ENCODE peak calls at places on chromosomes 6 and 20, in five cellular contexts. One of them, this sample, is unnamed. For H3K4me1, the result is how much of the 10 kb centered on the place peaks cover.

GRCh38 chr6:35024601-35025054 is 116.5 kb downstream of the TCP11 start:
- DNase-seq in A549: peak
- DNase-seq in breast epithelium: no peak
- DNase-seq in Peyer's patch: peak
- DNase-seq in neuronal stem cell: peak
- DNase-seq in this sample: no peak

GRCh38 chr6:112193535-112194051 is 60.8 kb downstream of the LAMA4 start:
- DNase-seq in breast epithelium: no peak
- DNase-seq in A549: no peak
- DNase-seq in neuronal stem cell: no peak
- DNase-seq in Peyer's patch: no peak
- DNase-seq in this sample: no peak

GRCh38 chr20:24808616-24809015 is 140.5 kb upstream of the CST7 start:
- DNase-seq in neuronal stem cell: no peak
- DNase-seq in Peyer's patch: no peak
- DNase-seq in A549: no peak
- DNase-seq in breast epithelium: no peak
- DNase-seq in this sample: no peak

GRCh38 chr20:8124639-8125038 is 7.4 kb upstream of the PLCB1 start:
- DNase-seq in Peyer's patch: no peak
- DNase-seq in breast epithelium: no peak
- DNase-seq in neuronal stem cell: no peak
- DNase-seq in A549: no peak
- DNase-seq in this sample: no peak

GRCh38 chr20:916125-916799 is at the start of gene ANGPT4:
- DNase-seq in A549: no peak
- DNase-seq in breast epithelium: no peak
- DNase-seq in neuronal stem cell: peak
- DNase-seq in Peyer's patch: peak
- DNase-seq in this sample: no peak

GRCh38 chr6:122833229-122833556 is 44.1 kb downstream of the SMPDL3A start:
- DNase-seq in neuronal stem cell: peak
- DNase-seq in A549: no peak
- DNase-seq in breast epithelium: no peak
- DNase-seq in Peyer's patch: no peak
- DNase-seq in this sample: no peak

GRCh38 chr20:14142964-14143627 is 147.8 kb downstream of the MACROD2 start:
- DNase-seq in Peyer's patch: no peak
- DNase-seq in neuronal stem cell: no peak
- DNase-seq in A549: no peak
- DNase-seq in breast epithelium: no peak
- DNase-seq in this sample: no peak

GRCh38 chr20:53643031-53643832 is 49.6 kb upstream of the ZNF217 start:
- DNase-seq in A549: peak
- DNase-seq in neuronal stem cell: no peak
- DNase-seq in breast epithelium: no peak
- DNase-seq in Peyer's patch: peak
- DNase-seq in this sample: no peak

GRCh38 chr6:170205126-170205525 is 85.8 kb downstream of the DLL1 start:
- DNase-seq in neuronal stem cell: no peak
- DNase-seq in Peyer's patch: peak
- DNase-seq in A549: no peak
- DNase-seq in breast epithelium: no peak
- DNase-seq in this sample: no peak

GRCh38 chr6:142167071-142167470 is 20.0 kb downstream of the VTA1 start:
- DNase-seq in Peyer's patch: no peak
- DNase-seq in A549: no peak
- DNase-seq in breast epithelium: no peak
- DNase-seq in neuronal stem cell: no peak
- DNase-seq in this sample: no peak
- H3K27ac ChIP-seq in Peyer's patch: no peak
- H3K27ac ChIP-seq in A549: no peak
- H3K27ac ChIP-seq in breast epithelium: no peak
- H3K27ac ChIP-seq in neuronal stem cell: no peak
- H3K27ac ChIP-seq in this sample: no peak

GRCh38 chr20:58995461-58996225 is 11.4 kb downstream of the CTSZ start:
- DNase-seq in A549: no peak
- DNase-seq in Peyer's patch: no peak
- DNase-seq in breast epithelium: no peak
- DNase-seq in neuronal stem cell: no peak
- DNase-seq in this sample: no peak
- H3K4me1 ChIP-seq in A549: under half
- H3K4me1 ChIP-seq in Peyer's patch: under half
- H3K4me1 ChIP-seq in breast epithelium: under half
- H3K4me1 ChIP-seq in neuronal stem cell: under half
- H3K4me1 ChIP-seq in this sample: under half

DNA sequence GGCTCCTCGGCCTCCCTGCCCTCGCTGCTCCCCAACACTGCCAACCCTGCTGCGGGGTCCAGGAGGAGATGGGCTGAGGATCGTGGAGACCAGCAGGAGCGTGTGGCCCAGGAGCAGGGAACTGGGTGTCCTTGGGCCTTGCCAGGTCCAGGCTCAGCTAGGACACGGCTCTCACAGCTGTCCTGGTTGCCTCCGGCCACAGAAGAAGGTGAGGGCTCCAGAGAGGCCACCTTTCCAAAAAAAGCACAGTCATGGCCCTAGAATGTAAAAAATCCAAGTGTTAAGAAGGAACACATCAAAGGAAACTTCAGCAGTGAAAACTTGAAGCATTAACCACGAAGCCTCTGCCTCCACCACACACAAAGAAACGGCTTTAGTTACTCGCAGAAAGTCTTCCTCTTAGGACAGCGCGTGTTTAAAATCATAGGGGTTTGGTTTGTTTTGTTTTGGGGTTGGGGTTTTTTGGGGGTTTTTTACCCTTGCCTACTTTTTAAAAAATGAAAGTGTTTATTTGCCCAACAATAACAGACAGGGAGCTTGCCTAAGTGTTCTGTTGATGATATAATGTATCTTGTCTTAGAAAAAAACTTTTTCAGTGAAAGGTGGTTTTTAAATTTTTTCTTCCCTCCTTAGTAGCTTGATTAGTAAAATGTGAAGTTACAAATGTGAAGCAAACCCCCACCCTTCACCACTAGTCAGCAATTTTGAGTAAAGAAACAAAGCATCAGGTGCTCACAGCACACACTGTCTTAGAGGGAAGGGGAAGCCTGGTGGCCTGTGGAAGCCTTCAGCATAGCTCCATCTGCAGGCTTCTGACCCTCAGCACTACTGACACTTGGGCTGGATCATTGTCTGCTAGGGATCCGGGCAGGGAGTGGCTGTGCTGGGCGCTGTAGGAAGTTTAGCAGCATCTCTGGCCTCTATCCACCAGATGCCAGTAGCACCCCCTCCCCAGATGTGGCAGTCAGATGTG is 60.0 kb downstream of the PTPN1 start:
- DNase-seq in neuronal stem cell: no peak
- DNase-seq in breast epithelium: no peak
- DNase-seq in Peyer's patch: peak
- DNase-seq in A549: no peak
- DNase-seq in this sample: no peak
- H3K27ac ChIP-seq in neuronal stem cell: no peak
- H3K27ac ChIP-seq in breast epithelium: no peak
- H3K27ac ChIP-seq in Peyer's patch: peak
- H3K27ac ChIP-seq in A549: peak
- H3K27ac ChIP-seq in this sample: peak

GRCh38 chr20:4880051-4880450 is 121.3 kb downstream of the SLC23A2 start:
- DNase-seq in breast epithelium: no peak
- DNase-seq in A549: no peak
- DNase-seq in Peyer's patch: no peak
- DNase-seq in neuronal stem cell: peak
- DNase-seq in this sample: no peak
- H3K4me1 ChIP-seq in breast epithelium: under half
- H3K4me1 ChIP-seq in A549: under half
- H3K4me1 ChIP-seq in Peyer's patch: under half
- H3K4me1 ChIP-seq in neuronal stem cell: under half
- H3K4me1 ChIP-seq in this sample: under half

DNA sequence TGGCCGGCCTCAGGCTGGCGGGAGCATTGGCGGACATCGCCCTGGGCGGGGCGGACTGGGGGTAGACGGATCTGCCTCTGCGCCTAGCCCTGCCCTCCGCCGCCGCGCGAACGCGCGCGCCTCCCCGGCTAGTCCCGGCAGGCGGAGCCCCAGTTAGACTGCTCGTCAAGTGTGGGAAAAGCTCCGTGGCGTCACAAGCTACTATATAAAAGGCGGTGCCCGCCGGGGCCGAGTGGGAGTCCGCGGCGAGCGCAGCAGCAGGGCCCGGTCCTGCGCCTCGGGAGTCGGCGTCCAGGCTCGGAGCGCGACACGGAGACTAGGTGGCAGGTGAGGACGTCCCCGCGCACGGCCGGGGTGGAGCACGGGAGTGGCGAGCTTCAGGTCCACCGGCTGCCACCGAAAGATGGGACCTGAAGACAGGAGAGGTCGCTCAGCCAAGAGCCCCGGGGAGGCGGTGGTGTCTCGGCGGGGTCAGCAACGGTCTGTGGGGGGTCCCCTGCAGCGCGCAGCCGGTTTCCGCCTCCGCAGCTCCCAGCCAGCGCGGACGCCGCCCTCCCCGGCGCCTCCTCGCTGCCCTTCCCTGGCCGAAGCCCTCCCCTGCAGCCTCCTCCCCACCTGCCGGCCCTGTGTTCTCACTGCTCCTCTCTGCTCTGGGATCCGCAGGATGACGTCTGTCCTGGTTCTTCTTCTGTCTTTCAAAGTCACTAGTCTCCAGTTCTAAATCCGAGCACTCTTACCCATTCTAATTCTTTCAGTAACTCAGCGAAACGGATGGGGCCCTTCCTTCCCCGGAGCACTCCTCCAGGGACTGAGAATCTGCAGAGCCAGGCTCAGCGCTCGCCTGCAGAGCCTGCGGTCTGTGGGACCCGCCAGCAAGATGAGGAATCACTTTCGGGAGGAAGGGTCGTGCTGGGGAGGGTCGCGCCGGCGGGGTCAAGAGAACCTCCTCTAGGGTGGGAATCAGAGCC is 4.3 kb upstream of the RIPK1 start:
- DNase-seq in breast epithelium: peak
- DNase-seq in Peyer's patch: peak
- DNase-seq in neuronal stem cell: peak
- DNase-seq in A549: peak
- DNase-seq in this sample: peak
- H3K27ac ChIP-seq in breast epithelium: peak
- H3K27ac ChIP-seq in Peyer's patch: peak
- H3K27ac ChIP-seq in neuronal stem cell: no peak
- H3K27ac ChIP-seq in A549: peak
- H3K27ac ChIP-seq in this sample: peak